ENCODE peak calls at places on chromosome 7, in eight cellular contexts. B, F, U, M, Z, C, V and N are unnamed samples.

GRCh38 chr7:157699357-157700013 is 362.7 kb downstream of the DNAJB6 start:
- DNase-seq in B (no peak), F (peak; percentile 22), U (no peak), M (no peak), Z (no peak), C (no peak), V (no peak), N (peak; percentile 23)

GRCh38 chr7:1245596-1245995 is 12.9 kb downstream of the UNCX start:
- DNase-seq in B (no peak), F (no peak), U (no peak), M (no peak), Z (no peak), C (no peak), V (no peak), N (no peak)

GRCh38 chr7:3807825-3808224 is 506.8 kb downstream of the SDK1 start:
- DNase-seq in B (no peak), F (no peak), U (no peak), M (no peak), Z (no peak), C (no peak), V (no peak), N (no peak)

GRCh38 chr7:48130658-48131108 is 40.6 kb upstream of the ABCA13 start:
- DNase-seq in B (no peak), F (no peak), U (no peak), M (no peak), Z (no peak), C (no peak), V (no peak), N (no peak)

GRCh38 chr7:51430480-51431086 is 114.0 kb upstream of the COBL start:
- DNase-seq in B (peak; percentile 78), F (no peak), U (peak; percentile 79), M (no peak), Z (peak; percentile 71), C (peak; percentile 59), V (peak; percentile 34), N (no peak)

GRCh38 chr7:118836933-118837332 is 612.4 kb downstream of the ANKRD7 start:
- DNase-seq in B (no peak), F (no peak), U (no peak), M (no peak), Z (no peak), C (no peak), V (no peak), N (no peak)

GRCh38 chr7:151126500-151127137 is 40.3 kb downstream of the AGAP3 start:
- DNase-seq in B (no peak), F (no peak), U (no peak), M (no peak), Z (no peak), C (no peak), V (no peak), N (no peak)

GRCh38 chr7:92072708-92073107 is 61.6 kb downstream of the CYP51A1 start:
- DNase-seq in B (no peak), F (no peak), U (no peak), M (no peak), Z (no peak), C (no peak), V (no peak), N (no peak)

GRCh38 chr7:23183279-23184012 is 1.6 kb downstream of the NUP42 start:
- DNase-seq in B (no peak), F (no peak), U (no peak), M (no peak), Z (no peak), C (no peak), V (no peak), N (no peak)

GRCh38 chr7:101153969-101154692 is at the start of gene AP1S1:
- DNase-seq in B (peak; percentile 98), F (peak; percentile 98), U (peak; percentile 95), M (peak; percentile 82), Z (peak; percentile 97), C (peak; percentile 92), V (peak; percentile 96), N (peak; percentile 93)

GRCh38 chr7:101156866-101157589 is 2.8 kb downstream of the AP1S1 start:
- DNase-seq in B (no peak), F (no peak), U (no peak), M (no peak), Z (no peak), C (no peak), V (no peak), N (no peak)

GRCh38 chr7:101155303-101155702 is 1.0 kb downstream of the AP1S1 start:
- DNase-seq in B (no peak), F (no peak), U (no peak), M (no peak), Z (no peak), C (no peak), V (no peak), N (no peak)

GRCh38 chr7:101154693-101155102 is 422 bp downstream of the AP1S1 start:
- DNase-seq in B (no peak), F (no peak), U (peak; percentile 30), M (no peak), Z (no peak), C (no peak), V (no peak), N (no peak)

GRCh38 chr7:101156277-101156676 is 2.0 kb downstream of the AP1S1 start:
- DNase-seq in B (no peak), F (no peak), U (no peak), M (no peak), Z (no peak), C (no peak), V (no peak), N (no peak)
- TF ChIP-seq CTCF in B (no peak), F (no peak), U (peak; percentile 25), M (no peak), Z (no peak), C (peak; percentile 11), V (peak; percentile 55), N (no peak)

GRCh38 chr7:159040146-159040545 is 104.5 kb downstream of the VIPR2 start:
- DNase-seq in B (no peak), F (no peak), U (no peak), M (no peak), Z (no peak), C (no peak), V (no peak), N (no peak)

GRCh38 chr7:159042639-159043101 is 102.0 kb downstream of the VIPR2 start:
- DNase-seq in B (no peak), F (no peak), U (no peak), M (no peak), Z (no peak), C (no peak), V (no peak), N (no peak)

GRCh38 chr7:159039716-159040115 is 105.0 kb downstream of the VIPR2 start:
- DNase-seq in B (no peak), F (no peak), U (no peak), M (no peak), Z (no peak), C (no peak), V (no peak), N (no peak)

GRCh38 chr7:159040912-159041711 is 103.6 kb downstream of the VIPR2 start:
- DNase-seq in B (no peak), F (no peak), U (no peak), M (no peak), Z (no peak), C (no peak), V (no peak), N (no peak)

GRCh38 chr7:159042084-159042483 is 102.6 kb downstream of the VIPR2 start:
- DNase-seq in B (no peak), F (no peak), U (no peak), M (no peak), Z (no peak), C (no peak), V (no peak), N (no peak)
- TF ChIP-seq CTCF in B (no peak), F (no peak), U (no peak), M (no peak), Z (no peak), C (no peak), V (no peak), N (no peak)

GRCh38 chr7:28613262-28613661 is 200.9 kb downstream of the CREB5 start:
- DNase-seq in B (no peak), F (no peak), U (no peak), M (no peak), Z (no peak), C (no peak), V (no peak), N (no peak)

GRCh38 chr7:28618383-28618782 is 206.1 kb downstream of the CREB5 start:
- DNase-seq in B (no peak), F (no peak), U (no peak), M (no peak), Z (no peak), C (no peak), V (no peak), N (no peak)

GRCh38 chr7:28617308-28617707 is 205.0 kb downstream of the CREB5 start:
- DNase-seq in B (no peak), F (no peak), U (no peak), M (no peak), Z (no peak), C (no peak), V (no peak), N (no peak)

GRCh38 chr7:28619256-28619655 is 206.9 kb downstream of the CREB5 start:
- DNase-seq in B (no peak), F (no peak), U (no peak), M (no peak), Z (no peak), C (no peak), V (no peak), N (no peak)

DNA sequence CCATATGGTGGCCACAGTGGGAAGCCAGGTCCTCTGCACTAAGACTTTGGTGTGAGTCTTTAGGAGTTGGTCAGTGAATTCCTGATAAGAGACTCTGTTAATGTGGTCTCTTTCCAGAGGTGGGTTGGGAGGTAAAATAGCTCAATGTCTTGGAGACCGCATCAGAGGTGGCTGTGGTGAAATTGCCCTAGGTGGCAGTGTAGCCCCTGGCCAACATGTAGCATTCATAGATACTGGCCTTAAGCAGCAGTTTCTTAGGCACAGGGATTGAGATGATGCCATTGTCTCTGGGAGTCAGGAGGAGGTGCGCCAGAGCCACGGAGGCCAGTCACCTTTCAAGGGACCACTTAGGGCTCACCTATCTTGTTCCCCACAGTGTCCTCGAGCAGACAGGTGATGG is 202.8 kb downstream of the CREB5 start:
- DNase-seq in B (no peak), F (no peak), U (peak; percentile 32), M (no peak), Z (no peak), C (no peak), V (no peak), N (no peak)
- TF ChIP-seq CTCF in B (no peak), F (no peak), U (no peak), M (no peak), Z (no peak), C (peak; percentile 21), V (peak; percentile 38), N (peak; percentile 8)

DNA sequence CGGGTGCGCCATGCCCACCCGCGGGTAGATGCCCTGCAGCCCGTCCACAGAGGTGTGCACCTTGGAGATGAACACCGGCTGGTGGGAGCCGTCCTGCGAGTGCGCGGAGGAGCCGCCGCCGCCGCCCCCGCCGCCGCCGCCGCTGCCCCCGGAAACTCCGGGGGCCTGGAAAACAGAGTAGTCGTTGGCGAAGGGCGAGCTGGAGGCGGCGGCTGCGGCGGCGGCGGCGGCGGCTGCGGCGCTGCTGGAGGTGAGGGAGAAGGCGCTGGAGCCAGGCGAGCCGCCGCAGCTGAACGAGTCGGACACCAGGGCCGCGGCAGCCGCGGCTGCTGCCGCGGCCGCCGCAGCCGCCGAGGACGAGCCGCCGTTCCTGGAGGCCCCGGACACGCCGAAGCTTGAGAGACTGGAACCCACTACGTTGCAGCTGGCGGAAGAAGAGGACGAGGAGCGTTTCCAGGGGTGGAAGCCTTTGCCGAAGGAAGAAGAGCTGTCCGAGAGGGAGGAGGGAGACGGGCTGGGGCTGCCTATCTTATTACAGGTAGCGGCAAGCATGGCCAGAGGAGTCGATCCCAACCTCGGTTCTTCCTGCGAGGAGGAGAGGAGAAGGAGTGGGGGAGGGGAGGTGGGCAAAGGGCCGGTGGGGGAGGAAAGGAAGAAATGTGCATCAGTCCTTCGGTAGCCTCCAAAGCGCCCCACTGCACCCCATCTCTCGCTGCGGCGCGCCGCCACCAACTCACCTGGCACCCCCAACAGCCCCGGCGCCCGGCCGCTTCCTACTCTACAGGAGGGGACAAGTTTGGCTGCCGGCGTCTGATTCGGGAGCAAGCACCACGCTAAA is 1.3 kb downstream of the SP8 start:
- DNase-seq in B (peak; percentile 56), F (no peak), U (peak; percentile 68), M (no peak), Z (peak; percentile 54), C (no peak), V (no peak), N (no peak)
- TF ChIP-seq CTCF in B (no peak), F (no peak), U (no peak), M (no peak), Z (no peak), C (no peak), V (no peak), N (peak; percentile 34)